ENCODE peak calls at places on chromosomes 7 and 10, in nine cellular contexts. K is BE2C, I is GM23338, O is heart right ventricle, A is foreskin fibroblast, Y is left lung, N is HCT116, X is AG04450, S is gastrocnemius medialis. W is an unnamed sample.

GRCh38 chr7:128352138-128352537 is 8.4 kb upstream of the RBM28 start:
- DNase-seq in N (no peak), I (peak), O (peak), Y (peak), A (peak), S (peak), X (no peak), K (peak), W (no peak)

GRCh38 chr7:45902820-45903219 is 14.5 kb downstream of the IGFBP1 start:
- DNase-seq in A (no peak), S (no peak), X (no peak), I (no peak), K (no peak), N (no peak), O (no peak), Y (no peak), W (no peak)

GRCh38 chr10:69446650-69447151 is 4.6 kb upstream of the TSPAN15 start:
- DNase-seq in X (peak), N (peak), Y (no peak), I (no peak), A (peak), S (no peak), O (no peak), K (no peak), W (peak)

GRCh38 chr10:48778193-48778857 is 93.7 kb downstream of the WDFY4 start:
- DNase-seq in I (no peak), A (no peak), O (no peak), S (no peak), X (no peak), N (no peak), Y (no peak), K (no peak), W (no peak)

GRCh38 chr10:48511066-48511854 is 93.6 kb downstream of the ARHGAP22 start:
- DNase-seq in S (no peak), A (no peak), N (no peak), Y (no peak), K (no peak), X (no peak), O (no peak), I (no peak), W (no peak)

GRCh38 chr7:150988230-150989226 is 2.3 kb upstream of the NOS3 start:
- DNase-seq in A (peak), X (no peak), O (peak), Y (peak), I (peak), S (no peak), K (peak), N (no peak), W (no peak)

GRCh38 chr10:45058580-45058979 is 57.9 kb downstream of the ZNF22 start:
- DNase-seq in I (no peak), N (no peak), X (no peak), Y (no peak), S (no peak), A (no peak), O (no peak), K (no peak), W (no peak)

GRCh38 chr7:95088536-95088935 is 181.1 kb downstream of the PPP1R9A start:
- DNase-seq in X (no peak), I (no peak), O (no peak), A (no peak), K (no peak), Y (no peak), N (no peak), S (no peak), W (no peak)

GRCh38 chr7:132333301-132333700 is 243.0 kb downstream of the PLXNA4 start:
- DNase-seq in X (no peak), O (no peak), Y (no peak), N (no peak), I (no peak), A (no peak), S (no peak), K (no peak), W (no peak)

GRCh38 chr10:130339091-130339490 is 202.9 kb downstream of the GLRX3 start:
- DNase-seq in K (no peak), N (no peak), O (no peak), Y (peak), A (no peak), S (no peak), I (no peak), X (no peak), W (no peak)

GRCh38 chr10:47435081-47435480 is 48.8 kb downstream of the ANXA8 start:
- DNase-seq in X (no peak), O (no peak), I (no peak), K (no peak), A (no peak), S (no peak), N (no peak), Y (no peak), W (no peak)

GRCh38 chr10:92990615-92991014 is 70.0 kb upstream of the CYP26C1 start:
- DNase-seq in S (no peak), Y (no peak), K (no peak), X (no peak), I (no peak), A (peak), O (no peak), N (no peak), W (no peak)

GRCh38 chr10:95600158-95600557 is 39.0 kb upstream of the SORBS1 start:
- DNase-seq in O (no peak), A (no peak), I (peak), S (no peak), K (no peak), X (no peak), N (no peak), Y (no peak), W (no peak)

GRCh38 chr7:55019329-55019690 is 493 bp downstream of the EGFR start:
- DNase-seq in O (peak), I (peak), X (no peak), N (no peak), S (peak), A (peak), Y (peak), K (peak), W (no peak)

GRCh38 chr7:18126274-18126673 is 98.6 kb upstream of the PRPS1L1 start:
- DNase-seq in A (no peak), X (no peak), S (no peak), N (no peak), I (no peak), O (no peak), K (no peak), Y (no peak), W (no peak)

GRCh38 chr7:83338277-83338950 is 175.7 kb upstream of the PCLO start:
- DNase-seq in A (no peak), N (no peak), X (no peak), I (no peak), O (no peak), S (no peak), Y (no peak), K (no peak), W (no peak)

GRCh38 chr7:1112625-1113547 is 25.0 kb downstream of the GPER1 start:
- DNase-seq in O (no peak), K (no peak), I (no peak), X (no peak), A (no peak), Y (peak), N (no peak), S (no peak), W (no peak)

GRCh38 chr10:28833313-28833712 is 156.0 kb downstream of the BAMBI start:
- DNase-seq in N (no peak), I (no peak), S (no peak), O (no peak), Y (no peak), X (no peak), K (no peak), A (no peak), W (peak)

GRCh38 chr7:143255564-143255963 is 7.7 kb upstream of the GSTK1 start:
- DNase-seq in S (no peak), X (no peak), Y (no peak), I (no peak), K (no peak), A (no peak), O (no peak), N (no peak), W (no peak)

GRCh38 chr10:116254422-116255152 is 18.4 kb downstream of the GFRA1 start:
- DNase-seq in X (no peak), S (no peak), Y (no peak), K (no peak), I (peak), N (no peak), O (no peak), A (no peak), W (no peak)

GRCh38 chr7:155466814-155467675 is 9.1 kb downstream of the EN2 start:
- DNase-seq in S (no peak), N (no peak), I (peak), A (peak), K (peak), O (no peak), Y (peak), X (no peak), W (no peak)

GRCh38 chr10:4109469-4109868 is 324.5 kb upstream of the KLF6 start:
- DNase-seq in I (no peak), S (no peak), X (no peak), Y (no peak), N (no peak), A (peak), O (no peak), K (no peak), W (no peak)

GRCh38 chr10:95242581-95243317 is 48.1 kb downstream of the PDLIM1 start:
- DNase-seq in O (no peak), A (peak), K (peak), I (peak), Y (no peak), S (no peak), N (no peak), X (no peak), W (no peak)

GRCh38 chr10:116211682-116212081 is 61.3 kb downstream of the GFRA1 start:
- DNase-seq in S (no peak), X (peak), Y (no peak), K (no peak), O (no peak), A (peak), I (no peak), N (no peak), W (peak)

GRCh38 chr7:43083091-43083490 is 29.4 kb upstream of the HECW1 start:
- DNase-seq in O (no peak), K (no peak), Y (no peak), N (no peak), I (no peak), S (no peak), A (no peak), X (no peak), W (no peak)

DNA sequence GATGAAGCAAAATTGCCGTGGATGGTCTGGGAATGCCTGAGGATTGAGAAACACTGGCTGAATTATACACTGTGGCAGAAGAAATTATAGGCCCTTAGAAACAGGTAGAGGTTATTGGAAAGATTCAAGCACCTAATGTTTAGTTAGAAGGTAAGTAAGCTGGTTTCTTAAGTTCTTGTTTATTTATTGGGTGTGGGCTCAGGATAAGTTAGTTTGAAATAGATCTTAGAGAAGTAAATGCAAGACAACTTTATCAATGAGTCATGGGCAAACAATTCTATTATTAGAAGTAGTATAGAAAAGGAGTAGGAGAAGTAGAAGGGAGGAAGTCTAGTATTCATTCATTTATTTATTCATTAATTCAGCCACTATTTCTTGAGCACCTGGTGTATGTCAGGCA is 96.5 kb downstream of the KAT6B start:
- DNase-seq in N (no peak), O (no peak), K (no peak), S (no peak), A (peak), I (no peak), Y (no peak), X (no peak), W (no peak)
- H3K4me3 ChIP-seq in N (no peak), O (no peak), K (no peak), S (no peak), A (no peak), I (no peak), Y (no peak), X (no peak), W (no peak)

DNA sequence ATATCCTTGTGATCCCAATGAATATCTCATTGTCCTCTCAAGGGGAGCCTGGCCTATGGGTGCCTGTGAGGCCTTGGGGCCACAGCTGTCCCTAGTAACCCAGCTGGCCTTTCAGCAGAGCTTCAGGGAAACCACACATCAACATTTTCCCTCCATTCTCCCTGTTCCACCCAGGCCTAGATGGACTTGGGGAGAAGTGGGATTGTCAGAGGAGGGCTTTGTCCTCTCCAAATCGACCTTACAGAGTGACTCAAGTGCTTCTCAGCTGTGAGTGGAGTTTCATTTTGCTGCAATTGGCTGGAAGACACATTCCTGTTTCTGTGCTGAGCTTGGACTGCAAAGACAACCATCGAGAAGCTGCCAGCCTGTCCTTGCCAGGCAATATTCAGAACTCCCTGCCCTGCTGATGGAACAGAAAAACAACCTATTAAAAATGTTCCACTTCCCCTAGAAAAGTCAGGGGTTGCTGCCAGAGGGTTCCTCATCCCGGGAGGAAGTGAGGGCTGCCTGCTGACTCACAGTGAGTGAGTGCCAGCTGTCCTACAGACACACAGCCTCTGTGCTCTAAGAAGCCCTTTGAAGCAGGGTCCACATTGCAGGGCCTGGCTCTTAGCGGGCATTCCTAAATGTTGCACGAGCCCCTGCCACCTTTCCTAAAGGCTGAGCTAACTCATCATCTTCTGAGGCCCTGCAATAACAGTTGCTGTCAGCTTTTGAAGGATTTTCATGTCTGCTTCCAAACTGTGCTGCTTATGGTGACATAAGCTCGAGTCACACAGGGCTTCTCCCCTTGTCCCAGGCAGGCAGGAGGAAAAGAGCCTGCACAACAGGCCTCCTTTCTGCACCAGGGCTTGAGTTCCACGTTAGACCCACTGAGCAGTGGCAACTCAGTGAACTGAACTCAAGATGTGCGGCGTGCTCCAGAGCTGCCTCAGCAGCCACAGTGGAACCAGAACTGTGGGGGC is 20.5 kb downstream of the STRA8 start:
- DNase-seq in S (peak), K (peak), O (peak), Y (peak), X (peak), I (no peak), A (peak), N (peak), W (peak)
- TF ChIP-seq CTCF in S (no peak), K (no peak), O (no peak), Y (no peak), X (no peak), I (no peak), A (no peak), N (no peak), W (no peak)

DNA sequence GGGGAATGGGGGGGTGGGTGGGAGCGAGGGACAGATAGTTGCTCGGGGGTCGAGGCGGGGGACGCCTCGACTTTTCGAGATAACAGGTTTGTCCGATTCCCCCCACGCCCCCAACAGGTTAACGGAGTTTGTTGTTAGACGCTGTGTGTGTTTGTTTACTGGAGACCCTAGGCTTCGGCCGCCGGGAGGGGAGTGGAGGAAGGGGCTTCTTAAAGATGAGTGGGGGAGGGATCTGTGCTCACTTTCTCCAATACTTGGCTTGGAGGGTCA is 846 bp downstream of the SORCS3 start:
- DNase-seq in X (no peak), S (no peak), Y (no peak), A (peak), I (peak), K (no peak), O (no peak), N (no peak), W (no peak)
- H3K4me3 ChIP-seq in X (no peak), S (no peak), Y (no peak), A (no peak), I (peak), K (no peak), O (no peak), N (no peak), W (no peak)

DNA sequence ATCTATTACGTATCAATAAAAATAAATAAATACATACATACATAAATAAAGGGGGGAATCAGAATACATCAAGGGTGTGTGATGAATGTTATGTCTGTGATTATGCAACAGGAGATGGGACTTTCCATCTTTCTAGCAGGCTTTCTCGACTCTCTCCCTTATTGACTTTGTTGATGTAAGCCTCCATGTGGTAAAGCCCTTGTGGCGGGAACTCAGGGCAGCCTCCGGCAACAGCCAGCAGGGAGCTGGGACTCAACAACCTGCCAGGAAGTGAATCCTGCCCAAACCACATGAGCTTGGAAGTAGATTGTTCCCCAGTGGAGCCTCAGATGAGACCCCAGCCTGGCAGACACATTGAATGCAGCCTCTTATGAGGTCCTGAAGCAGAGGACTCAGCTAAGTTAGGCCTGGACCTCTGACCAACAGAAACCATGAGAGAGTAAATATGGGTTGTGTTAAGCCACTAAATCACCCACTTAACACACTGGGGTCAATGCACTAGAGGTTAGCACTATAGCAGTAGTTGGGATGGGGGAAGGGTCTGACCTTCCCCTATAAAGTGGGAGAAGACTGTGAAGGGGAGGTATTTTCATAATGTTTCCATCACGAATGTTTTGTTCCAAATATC is 104.0 kb downstream of the JCAD start:
- DNase-seq in S (no peak), X (no peak), O (no peak), Y (no peak), A (peak), K (no peak), I (peak), N (no peak), W (no peak)
- TF ChIP-seq CTCF in S (no peak), X (no peak), O (no peak), Y (no peak), A (no peak), K (no peak), I (no peak), N (no peak), W (no peak)

DNA sequence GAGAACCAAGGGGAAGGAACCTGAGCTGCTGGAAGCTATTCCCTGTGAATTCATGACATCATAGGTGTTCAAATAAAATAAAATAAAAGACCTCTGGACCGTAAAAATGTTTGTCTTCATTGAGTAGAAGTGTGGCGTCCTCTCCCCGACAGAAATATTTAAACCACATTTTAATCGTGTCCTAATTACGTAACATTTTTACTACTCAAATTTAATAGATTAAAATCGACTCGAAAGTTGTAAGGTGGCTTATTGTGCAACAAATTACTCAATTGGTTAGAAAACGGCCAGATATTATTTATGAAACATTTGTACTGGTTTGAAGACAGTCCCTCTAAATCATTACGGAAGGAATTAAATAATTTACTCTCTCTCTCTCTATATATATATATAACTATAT is 15.5 kb upstream of the NCAPG2 start:
- DNase-seq in A (no peak), N (no peak), K (no peak), I (no peak), O (no peak), S (no peak), X (no peak), Y (no peak), W (no peak)
- H3K4me3 ChIP-seq in A (no peak), N (no peak), K (no peak), I (no peak), O (no peak), S (no peak), X (no peak), Y (no peak), W (no peak)